ENCODE peak calls at places on chromosomes 3 and 15, in ten cellular contexts. G, O, S, E, Y, L, U, V, Z and X are unnamed samples.

GRCh38 chr3:127011270-127011992 is 28.5 kb downstream of the PLXNA1 start:
- DNase-seq in Z (peak; percentile 54), G (no peak), S (no peak), L (peak; percentile 90), Y (peak; percentile 19), U (no peak), O (no peak), E (peak; percentile 84), V (no peak), X (no peak)

GRCh38 chr3:133474251-133474801 is 74.5 kb downstream of the BFSP2 start:
- DNase-seq in S (no peak), U (no peak), Z (peak; percentile 73), O (peak; percentile 81), E (peak; percentile 64), L (peak; percentile 56), V (no peak), Y (no peak), G (no peak), X (no peak)

GRCh38 chr15:70260096-70260495 is 162.4 kb upstream of the TLE3 start:
- DNase-seq in V (no peak), E (no peak), U (no peak), L (no peak), Y (no peak), G (no peak), S (no peak), O (no peak), Z (no peak), X (no peak)

GRCh38 chr15:25410649-25411048 is 28.2 kb downstream of the UBE3A start:
- DNase-seq in U (no peak), Y (no peak), L (no peak), E (no peak), V (no peak), S (no peak), O (no peak), Z (no peak), G (no peak), X (no peak)

GRCh38 chr3:161371441-161372320 is at the start of gene SPTSSB:
- DNase-seq in E (peak; percentile 13), Y (no peak), L (peak; percentile 12), O (peak; percentile 75), Z (peak; percentile 25), S (peak; percentile 30), U (peak; percentile 69), G (peak; percentile 62), V (peak; percentile 30), X (peak; percentile 5)

GRCh38 chr15:90677807-90678790 is 39.0 kb upstream of the BLM start:
- DNase-seq in G (peak; percentile 26), Y (no peak), E (no peak), U (no peak), O (no peak), V (no peak), L (no peak), S (no peak), Z (no peak), X (no peak)

GRCh38 chr3:150889105-150889504 is 16.1 kb downstream of the MINDY4B start:
- DNase-seq in U (no peak), Y (no peak), Z (no peak), G (no peak), S (no peak), V (no peak), L (no peak), O (no peak), E (no peak), X (no peak)

GRCh38 chr3:169886671-169887070 is 16.9 kb upstream of the LRRC31 start:
- DNase-seq in S (no peak), E (peak; percentile 88), U (peak; percentile 86), L (peak; percentile 80), V (no peak), Z (peak; percentile 80), Y (peak; percentile 49), O (no peak), G (no peak), X (no peak)

GRCh38 chr15:75359537-75360250 is 8.7 kb downstream of the MAN2C1 start:
- DNase-seq in G (no peak), O (no peak), Z (no peak), V (no peak), L (no peak), E (no peak), S (no peak), U (no peak), Y (no peak), X (no peak)

GRCh38 chr3:159637895-159638542 is 350.6 kb upstream of the IL12A start:
- DNase-seq in E (no peak), G (no peak), Z (no peak), S (no peak), U (no peak), Y (no peak), O (no peak), V (no peak), L (peak; percentile 58), X (no peak)

GRCh38 chr3:13863929-13864595 is 15.8 kb downstream of the WNT7A start:
- DNase-seq in Y (no peak), Z (no peak), O (no peak), U (no peak), G (no peak), L (no peak), V (no peak), S (no peak), E (no peak), X (no peak)

GRCh38 chr3:52121459-52121795 is 32.8 kb downstream of the POC1A start:
- DNase-seq in Y (no peak), Z (peak; percentile 47), S (no peak), G (no peak), U (no peak), O (no peak), V (no peak), E (peak; percentile 28), L (no peak), X (no peak)

GRCh38 chr3:158532099-158532734 is 38.8 kb upstream of the MLF1 start:
- DNase-seq in E (peak; percentile 78), O (peak; percentile 39), Y (peak; percentile 39), S (no peak), L (peak; percentile 62), U (no peak), Z (no peak), G (no peak), V (no peak), X (no peak)

GRCh38 chr3:105851176-105851575 is 17.6 kb downstream of the CBLB start:
- DNase-seq in L (no peak), U (no peak), V (no peak), O (no peak), S (no peak), G (no peak), Z (no peak), E (no peak), Y (no peak), X (no peak)

GRCh38 chr3:124333931-124334640 is 342.2 kb upstream of the ROPN1 start:
- DNase-seq in V (no peak), U (no peak), Z (no peak), Y (no peak), S (no peak), L (no peak), G (no peak), E (no peak), O (no peak), X (no peak)

GRCh38 chr3:36871379-36872126 is 73.3 kb downstream of the TRANK1 start:
- DNase-seq in L (no peak), V (no peak), Y (no peak), Z (no peak), U (no peak), E (no peak), G (no peak), O (no peak), S (no peak), X (no peak)

GRCh38 chr3:87996845-87997244 is 62.0 kb downstream of the CGGBP1 start:
- DNase-seq in S (no peak), Z (no peak), Y (no peak), O (no peak), U (no peak), V (no peak), E (no peak), G (no peak), L (no peak), X (no peak)

GRCh38 chr3:128584412-128585020 is 66.1 kb downstream of the RPN1 start:
- DNase-seq in O (peak; percentile 96), Y (peak; percentile 54), G (peak; percentile 54), U (peak; percentile 77), L (peak; percentile 70), V (peak; percentile 43), Z (peak; percentile 87), E (peak; percentile 88), S (no peak), X (peak; percentile 50)

GRCh38 chr3:12508316-12508715 is 24.0 kb downstream of the TSEN2 start:
- DNase-seq in Y (peak; percentile 96), U (no peak), V (no peak), Z (no peak), E (peak; percentile 95), L (peak; percentile 98), S (no peak), G (no peak), O (no peak), X (no peak)

GRCh38 chr15:68364028-68364659 is 67.8 kb downstream of the ITGA11 start:
- DNase-seq in S (no peak), L (peak; percentile 37), U (no peak), G (no peak), Z (peak; percentile 76), O (no peak), Y (no peak), E (peak; percentile 70), V (no peak), X (no peak)

GRCh38 chr15:69104050-69104750 is 56.2 kb upstream of the GLCE start:
- DNase-seq in G (no peak), L (no peak), V (no peak), Y (no peak), E (no peak), Z (no peak), O (peak; percentile 57), U (no peak), S (no peak), X (peak; percentile 9)

GRCh38 chr3:104133004-104133403 is 1233.7 kb upstream of the ALCAM start:
- DNase-seq in E (no peak), O (no peak), V (no peak), G (no peak), U (no peak), Z (no peak), S (no peak), Y (no peak), L (no peak), X (no peak)

GRCh38 chr3:187197255-187197654 is at the start of gene RTP1:
- DNase-seq in O (peak; percentile 7), Y (no peak), L (no peak), V (no peak), G (no peak), S (no peak), E (no peak), U (no peak), Z (no peak), X (no peak)

GRCh38 chr3:150061288-150062018 is 90.8 kb upstream of the PFN2 start:
- DNase-seq in V (no peak), E (no peak), Y (no peak), Z (no peak), O (no peak), S (no peak), L (no peak), U (no peak), G (no peak), X (no peak)

GRCh38 chr3:107740992-107741896 is 218.5 kb downstream of the BBX start:
- DNase-seq in E (peak; percentile 59), G (no peak), Y (no peak), S (no peak), O (peak; percentile 21), U (no peak), V (no peak), L (peak; percentile 40), Z (no peak), X (no peak)

GRCh38 chr15:74528876-74529275 is 12.1 kb upstream of the ARID3B start:
- DNase-seq in Z (no peak), G (no peak), V (no peak), S (no peak), Y (no peak), E (no peak), L (no peak), U (no peak), O (no peak), X (no peak)

GRCh38 chr3:123015596-123015995 is 12.0 kb downstream of the SEMA5B start:
- DNase-seq in E (no peak), L (no peak), Y (no peak), Z (no peak), V (no peak), U (no peak), G (no peak), O (peak; percentile 23), S (no peak), X (no peak)

GRCh38 chr15:62453979-62454378 is 288.9 kb upstream of the C2CD4B start:
- DNase-seq in S (no peak), U (no peak), V (no peak), L (peak; percentile 58), O (no peak), G (no peak), Y (no peak), E (peak; percentile 46), Z (no peak), X (no peak)